ENCODE peak calls at places on chromosome 16, in four cellular contexts. F is stimulated activated CD8-positive, alpha-beta memory T cell treated with anti-CD3 and anti-CD28 coated beads, Interleukin-15, amount 100 ng/mL, for 4 hours; M is NCI-H1436; Y is NCI-H460. O is an unnamed sample.

GRCh38 chr16:84842516-84843148 is 22.8 kb downstream of the CRISPLD2 start:
- DNase-seq in M (peak; percentile 5), Y (no peak), F (no peak), O (no peak)

GRCh38 chr16:65574311-65574966 is 452.6 kb upstream of the CDH11 start:
- DNase-seq in Y (peak; percentile 36), M (no peak), F (no peak), O (no peak)

GRCh38 chr16:86533076-86533475 is 22.0 kb downstream of the MTHFSD start:
- DNase-seq in M (no peak), F (no peak), Y (no peak), O (no peak)

GRCh38 chr16:87062569-87063442 is 254.4 kb downstream of the C16orf95 start:
- DNase-seq in F (peak; percentile 14), Y (peak; percentile 61), M (peak; percentile 58), O (no peak)

GRCh38 chr16:28528463-28528867 is 10.3 kb downstream of the NUPR1 start:
- DNase-seq in F (no peak), M (peak; percentile 10), Y (no peak), O (no peak)

GRCh38 chr16:525520-526180 is 1.9 kb upstream of the CAPN15 start:
- DNase-seq in Y (peak; percentile 59), M (no peak), F (peak; percentile 64), O (no peak)

GRCh38 chr16:81921873-81922584 is 89.2 kb downstream of the SDR42E1 start:
- DNase-seq in F (no peak), Y (no peak), M (no peak), O (no peak)

GRCh38 chr16:84374160-84374489 is 5.8 kb downstream of the ATP2C2 start:
- DNase-seq in F (no peak), M (no peak), Y (no peak), O (no peak)

GRCh38 chr16:4085405-4085970 is 30.8 kb downstream of the ADCY9 start:
- DNase-seq in Y (no peak), F (no peak), M (no peak), O (no peak)

O was measured in DMS 273 treated with DMSO at 0.1 percent for 48 hours.